ENCODE peak calls at places on chromosome 6, in four cellular contexts. H is heart left ventricle, Q is A673, E is endodermal cell. B is an unnamed sample. For H3K4me1, the result is how much of the 10 kb centered on the place peaks cover.

GRCh38 chr6:52271852-52272460 is 12.6 kb downstream of the MCM3 start:
- DNase-seq in H (no peak), Q (no peak), E (no peak), B (no peak)

GRCh38 chr6:44428682-44429081 is 41.2 kb downstream of the CDC5L start:
- DNase-seq in H (no peak), Q (no peak), E (no peak), B (no peak)

GRCh38 chr6:22499815-22500214 is 69.6 kb upstream of the HDGFL1 start:
- DNase-seq in H (no peak), Q (no peak), E (no peak), B (no peak)

GRCh38 chr6:82702574-82702973 is 339.0 kb downstream of the TPBG start:
- DNase-seq in H (no peak), Q (no peak), E (no peak), B (no peak)

GRCh38 chr6:27812805-27813626 is 99.2 kb downstream of the OR2B2 start:
- DNase-seq in H (no peak), Q (no peak), E (peak), B (no peak)

GRCh38 chr6:6661684-6662083 is 73.2 kb downstream of the LY86 start:
- DNase-seq in H (peak), Q (peak), E (no peak), B (no peak)

GRCh38 chr6:170142559-170142958 is 148.3 kb downstream of the DLL1 start:
- DNase-seq in H (no peak), Q (no peak), E (peak), B (no peak)

GRCh38 chr6:125363360-125364121 is 61.8 kb upstream of the HDDC2 start:
- DNase-seq in H (peak), Q (peak), E (peak), B (peak)

GRCh38 chr6:155690820-155691219 is 235.2 kb upstream of the NOX3 start:
- DNase-seq in H (no peak), Q (no peak), E (no peak), B (no peak)

GRCh38 chr6:22383016-22383415 is 86.2 kb upstream of the PRL start:
- DNase-seq in H (no peak), Q (no peak), E (no peak), B (no peak)

GRCh38 chr6:73262701-73263569 is at the start of gene KHDC1:
- DNase-seq in H (peak), Q (peak), E (peak), B (peak)

GRCh38 chr6:34549804-34550202 is 6.3 kb downstream of the SPDEF start:
- DNase-seq in H (no peak), Q (no peak), E (no peak), B (no peak)

GRCh38 chr6:90000864-90001731 is 106.8 kb downstream of the GJA10 start:
- DNase-seq in H (no peak), Q (peak), E (no peak), B (no peak)

GRCh38 chr6:36160147-36160760 is 29.9 kb downstream of the MAPK13 start:
- DNase-seq in H (no peak), Q (no peak), E (no peak), B (no peak)

GRCh38 chr6:21909321-21909720 is 315.8 kb downstream of the SOX4 start:
- DNase-seq in H (no peak), Q (no peak), E (no peak), B (no peak)

GRCh38 chr6:35294308-35294945 is 3.2 kb upstream of the DEF6 start:
- DNase-seq in H (no peak), Q (peak), E (peak), B (no peak)

GRCh38 chr6:149210376-149210775 is 107.1 kb upstream of the TAB2 start:
- DNase-seq in H (no peak), Q (no peak), E (no peak), B (no peak)

GRCh38 chr6:33878541-33878940 is 74.7 kb upstream of the MLN start:
- DNase-seq in H (no peak), Q (no peak), E (no peak), B (no peak)

GRCh38 chr6:87092435-87092834 is 2.5 kb downstream of the CGA start:
- DNase-seq in H (no peak), Q (no peak), E (no peak), B (no peak)

GRCh38 chr6:56689114-56689513 is 46.4 kb upstream of the DST start:
- DNase-seq in H (no peak), Q (no peak), E (no peak), B (no peak)

GRCh38 chr6:56691201-56691595 is 48.5 kb upstream of the DST start:
- DNase-seq in H (no peak), Q (no peak), E (no peak), B (no peak)

GRCh38 chr6:56688521-56688920 is 45.8 kb upstream of the DST start:
- DNase-seq in H (no peak), Q (no peak), E (no peak), B (no peak)

GRCh38 chr6:56690519-56691200 is 48.0 kb upstream of the DST start:
- DNase-seq in H (no peak), Q (peak), E (no peak), B (no peak)

DNA sequence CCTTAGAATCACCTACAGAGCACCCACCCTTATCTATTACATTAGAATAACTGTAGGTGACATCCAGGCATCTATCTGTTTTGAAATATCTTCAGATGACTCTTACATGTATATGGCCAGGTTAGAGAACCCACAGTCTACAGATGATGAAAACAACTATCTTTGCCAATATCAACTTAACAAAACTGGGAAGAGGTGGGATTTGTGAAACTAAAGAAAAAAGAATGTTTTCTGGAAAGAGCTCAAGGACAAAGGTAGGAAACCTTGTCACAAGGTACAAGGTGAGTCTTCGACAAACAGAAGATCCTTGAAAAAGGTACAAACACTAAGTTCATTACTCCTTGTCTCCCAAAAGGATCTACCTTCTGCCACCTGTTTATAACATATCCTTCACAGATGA is 47.0 kb upstream of the DST start:
- DNase-seq in H (no peak), Q (no peak), E (no peak), B (no peak)
- H3K4me1 ChIP-seq in H (half or more), Q (under half), E (under half), B (half or more)

GRCh38 chr6:50655848-50656453 is 57.4 kb upstream of the TFAP2D start:
- DNase-seq in H (no peak), Q (peak), E (peak), B (no peak)
- TF ChIP-seq CTCF in H (peak), Q (peak), E (peak), B (peak)

DNA sequence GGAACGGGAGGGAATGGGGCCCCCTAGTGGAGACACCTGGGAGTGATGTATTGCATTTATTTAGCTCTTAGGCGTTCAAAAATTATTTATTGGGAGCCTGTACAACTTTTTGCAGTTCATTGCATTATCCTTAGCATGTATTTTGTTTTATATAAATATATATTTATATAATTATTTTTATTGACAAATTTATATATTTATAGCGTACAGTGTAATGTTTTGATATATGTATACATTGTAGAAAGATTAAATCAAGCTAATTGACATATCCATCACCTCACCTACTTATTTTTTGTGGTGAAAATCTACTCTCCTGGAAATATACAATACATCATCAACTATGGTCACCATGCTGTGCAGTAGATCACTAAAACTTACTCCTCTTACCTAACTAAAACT is 975 bp downstream of the SIRT5 start:
- DNase-seq in H (no peak), Q (no peak), E (no peak), B (no peak)
- H3K27ac ChIP-seq in H (peak), Q (no peak), E (no peak), B (peak)

GRCh38 chr6:37515712-37516075 is 16.0 kb upstream of the CCDC167 start:
- DNase-seq in H (no peak), Q (no peak), E (no peak), B (no peak)

GRCh38 chr6:37516076-37516919 is 16.6 kb upstream of the CCDC167 start:
- DNase-seq in H (peak), Q (no peak), E (peak), B (peak)

GRCh38 chr6:37518116-37518515 is 18.4 kb upstream of the CCDC167 start:
- DNase-seq in H (no peak), Q (no peak), E (no peak), B (no peak)

GRCh38 chr6:37516920-37517405 is 17.3 kb upstream of the CCDC167 start:
- DNase-seq in H (no peak), Q (no peak), E (no peak), B (no peak)

GRCh38 chr6:37517411-37517812 is 17.7 kb upstream of the CCDC167 start:
- DNase-seq in H (no peak), Q (no peak), E (no peak), B (no peak)
- H3K4me1 ChIP-seq in H (under half), Q (under half), E (under half), B (under half)

DNA sequence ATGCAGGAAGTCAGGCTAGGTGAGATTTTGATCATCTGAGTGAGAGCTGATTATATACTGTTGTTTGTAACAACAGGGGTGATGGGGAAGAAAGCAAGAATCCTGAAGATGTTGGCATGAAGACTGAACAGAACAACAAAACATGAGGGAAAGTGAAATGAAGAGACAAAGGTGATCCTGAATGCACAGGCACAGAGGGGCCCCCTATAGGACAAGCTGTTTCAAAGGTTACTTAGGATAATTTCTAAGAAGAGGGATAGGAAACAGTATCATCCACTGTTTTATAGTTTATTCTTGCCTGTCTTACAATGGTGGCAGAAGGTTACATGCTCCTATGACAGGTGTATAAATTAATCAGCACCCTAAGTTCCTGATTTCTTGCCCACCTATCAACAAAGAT is 192.2 kb downstream of the EDN1 start:
- DNase-seq in H (no peak), Q (no peak), E (no peak), B (no peak)
- TF ChIP-seq CTCF in H (no peak), Q (peak), E (peak), B (no peak)

DNA sequence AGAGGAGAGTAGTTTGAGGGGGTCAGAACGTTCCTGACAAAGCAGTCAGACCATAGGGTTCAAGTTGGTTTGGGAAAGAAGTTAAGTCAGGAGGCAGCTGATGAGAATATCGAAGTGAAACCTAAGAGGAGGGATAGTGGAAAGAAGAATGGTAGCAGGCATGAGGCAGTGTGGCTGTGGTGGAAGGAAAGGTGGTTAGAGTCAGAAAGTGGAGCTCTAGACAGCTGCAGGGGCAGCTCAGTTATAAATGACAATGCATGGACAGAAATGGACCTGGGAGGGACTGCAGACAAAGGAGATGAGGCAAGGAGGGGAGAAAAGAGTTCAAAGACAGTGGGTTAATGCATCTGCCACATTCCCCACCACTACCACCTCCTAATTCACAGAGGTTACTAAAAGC is 66.6 kb downstream of the SMLR1 start:
- DNase-seq in H (no peak), Q (no peak), E (no peak), B (no peak)
- H3K27ac ChIP-seq in H (no peak), Q (no peak), E (no peak), B (no peak)

GRCh38 chr6:139597087-139597763 is 222.8 kb upstream of the CITED2 start:
- DNase-seq in H (no peak), Q (no peak), E (no peak), B (no peak)

GRCh38 chr6:139600919-139601470 is 226.5 kb upstream of the CITED2 start:
- DNase-seq in H (no peak), Q (no peak), E (no peak), B (no peak)

GRCh38 chr6:139600313-139600712 is 225.9 kb upstream of the CITED2 start:
- DNase-seq in H (no peak), Q (no peak), E (no peak), B (no peak)

GRCh38 chr6:139595183-139595582 is 220.7 kb upstream of the CITED2 start:
- DNase-seq in H (no peak), Q (no peak), E (no peak), B (no peak)

DNA sequence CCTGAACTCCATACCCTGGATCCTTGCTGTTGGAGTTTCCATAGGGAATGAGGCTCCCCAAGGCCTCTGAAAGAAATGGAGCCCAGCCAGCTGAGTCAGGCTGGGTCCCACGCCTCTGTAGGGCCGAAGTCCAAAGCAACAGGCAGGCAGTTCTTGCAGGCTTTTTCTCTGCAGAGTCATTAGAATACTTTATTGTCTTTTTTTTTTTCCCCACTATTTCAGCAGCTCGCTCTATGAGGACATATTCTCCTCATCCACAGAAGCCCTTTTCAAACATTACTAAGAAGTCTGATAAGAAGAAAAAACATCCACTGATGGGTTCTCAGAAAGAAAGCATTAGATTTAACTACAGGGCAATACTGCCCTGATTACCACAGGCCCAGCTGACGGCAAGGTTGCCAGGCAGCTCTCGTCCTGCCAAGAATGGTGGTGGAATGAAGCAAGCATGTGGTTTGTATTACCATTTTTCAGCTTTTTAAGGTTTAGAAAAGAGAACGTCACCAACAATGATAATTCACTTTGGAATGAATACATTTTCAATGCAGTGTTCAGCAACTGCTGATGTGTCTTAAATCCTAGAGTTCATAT is 223.4 kb upstream of the CITED2 start:
- DNase-seq in H (peak), Q (peak), E (peak), B (peak)
- H3K4me1 ChIP-seq in H (under half), Q (under half), E (under half), B (under half)

GRCh38 chr6:4853782-4854511 is 77.7 kb downstream of the CDYL start:
- DNase-seq in H (no peak), Q (no peak), E (no peak), B (no peak)

GRCh38 chr6:4860387-4860786 is 84.2 kb downstream of the CDYL start:
- DNase-seq in H (no peak), Q (no peak), E (no peak), B (no peak)

GRCh38 chr6:4853349-4853748 is 77.1 kb downstream of the CDYL start:
- DNase-seq in H (no peak), Q (no peak), E (no peak), B (no peak)

GRCh38 chr6:4858194-4859028 is 82.2 kb downstream of the CDYL start:
- DNase-seq in H (no peak), Q (no peak), E (no peak), B (no peak)

GRCh38 chr6:4856779-4857178 is 80.6 kb downstream of the CDYL start:
- DNase-seq in H (no peak), Q (no peak), E (no peak), B (no peak)
- TF ChIP-seq CTCF in H (no peak), Q (peak), E (peak), B (peak)

DNA sequence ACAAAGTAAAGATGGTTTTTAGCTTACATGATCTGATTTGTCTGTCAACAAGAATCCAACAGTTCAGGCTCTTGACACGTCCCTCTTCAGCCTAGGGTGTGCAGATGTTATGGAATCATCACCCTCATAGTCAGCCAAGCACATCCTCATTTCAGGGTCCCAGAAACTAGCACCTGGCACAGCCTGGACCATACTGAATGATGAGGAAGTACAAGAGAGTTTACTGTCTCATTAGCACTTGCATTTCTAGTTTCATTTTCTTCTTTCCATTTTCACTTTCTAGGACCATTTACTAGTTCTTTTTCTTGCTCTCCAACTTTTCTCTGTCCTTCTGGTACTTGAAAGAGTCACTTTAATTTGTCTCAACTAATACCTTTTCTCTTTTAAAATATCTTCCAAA is 6.5 kb downstream of the RIPOR2 start:
- DNase-seq in H (no peak), Q (no peak), E (no peak), B (no peak)
- H3K27ac ChIP-seq in H (no peak), Q (no peak), E (no peak), B (no peak)

B was measured in left ventricle myocardium inferior.